ENCODE peak calls at places on chromosome 22, in ten cellular contexts. V is HCT116, O is H1, T is GM23248, Y is neuronal stem cell, I is adipocyte, S is neural progenitor cell, D is colonic mucosa, E is IMR-90, F is K562. W is an unnamed sample.
A peak's percentile ranks its signal among the peaks of the same experiment; 100 is the strongest.

GRCh38 chr22:20258584-20259335 is 9.4 kb downstream of the RTN4R start:
- DNase-seq in T (no peak), I (no peak), E (no peak), D (no peak), Y (no peak), F (peak; percentile 91), S (no peak), O (no peak), V (no peak), W (no peak)

GRCh38 chr22:46013460-46014416 is 36.8 kb upstream of the WNT7B start:
- DNase-seq in I (peak; percentile 98), O (peak; percentile 95), S (peak; percentile 84), E (peak; percentile 96), T (peak; percentile 99), Y (peak; percentile 69), F (peak; percentile 92), V (peak; percentile 89), D (peak; percentile 96), W (no peak)

GRCh38 chr22:41949297-41949965 is 2.5 kb upstream of the CENPM start:
- DNase-seq in F (no peak), O (no peak), Y (no peak), V (no peak), I (no peak), T (no peak), S (no peak), D (no peak), E (no peak), W (no peak)

GRCh38 chr22:46629291-46629690 is 9.1 kb downstream of the GRAMD4 start:
- DNase-seq in S (no peak), Y (no peak), V (no peak), E (no peak), D (no peak), O (no peak), T (no peak), F (no peak), I (no peak), W (no peak)

GRCh38 chr22:19996694-19997384 is 19.8 kb downstream of the ARVCF start:
- DNase-seq in V (no peak), F (no peak), I (no peak), Y (no peak), E (no peak), T (no peak), O (no peak), D (no peak), S (no peak), W (no peak)

GRCh38 chr22:45334068-45334467 is 24.3 kb downstream of the FAM118A start:
- DNase-seq in S (no peak), Y (no peak), V (no peak), E (no peak), F (no peak), I (no peak), T (peak; percentile 54), D (no peak), O (no peak), W (no peak)

GRCh38 chr22:17633217-17633997 is 4.9 kb upstream of the ATP6V1E1 start:
- DNase-seq in S (no peak), E (peak; percentile 92), Y (no peak), D (no peak), F (peak; percentile 67), O (no peak), T (peak; percentile 67), I (peak; percentile 48), V (peak; percentile 87), W (no peak)

GRCh38 chr22:46323126-46323525 is 12.4 kb upstream of the TRMU start:
- DNase-seq in T (no peak), I (no peak), F (no peak), Y (no peak), D (no peak), S (no peak), E (no peak), O (no peak), V (no peak), W (no peak)

GRCh38 chr22:47285981-47286380 is 523.5 kb downstream of the TBC1D22A start:
- DNase-seq in S (no peak), T (no peak), E (no peak), D (no peak), I (no peak), V (no peak), Y (no peak), F (no peak), O (no peak), W (no peak)

GRCh38 chr22:27620367-27621154 is 181.0 kb downstream of the MN1 start:
- DNase-seq in V (no peak), O (no peak), I (no peak), S (no peak), T (peak; percentile 32), D (no peak), Y (no peak), E (no peak), F (no peak), W (no peak)

GRCh38 chr22:46573781-46574437 is 36.5 kb upstream of the CELSR1 start:
- DNase-seq in F (no peak), V (no peak), Y (no peak), S (peak; percentile 1), E (no peak), T (no peak), I (no peak), D (no peak), O (no peak), W (no peak)

GRCh38 chr22:19098157-19098556 is 24.1 kb downstream of the DGCR2 start:
- DNase-seq in Y (no peak), O (no peak), I (no peak), V (no peak), D (no peak), S (no peak), F (no peak), T (no peak), E (peak; percentile 10), W (no peak)

GRCh38 chr22:46122511-46122971 is 27.8 kb upstream of the PPARA start:
- DNase-seq in T (peak; percentile 80), Y (peak; percentile 65), S (peak; percentile 84), V (peak; percentile 8), E (peak; percentile 46), I (peak; percentile 90), F (peak; percentile 86), D (peak; percentile 82), O (peak; percentile 90), W (no peak)

GRCh38 chr22:26476705-26477340 is 6.8 kb downstream of the HPS4 start:
- DNase-seq in E (peak; percentile 55), T (no peak), F (no peak), V (no peak), D (no peak), I (peak; percentile 47), O (no peak), Y (no peak), S (no peak), W (no peak)

GRCh38 chr22:45216133-45217003 is 24.3 kb downstream of the KIAA0930 start:
- DNase-seq in F (no peak), T (peak; percentile 24), S (peak; percentile 76), V (no peak), E (peak; percentile 98), O (no peak), D (no peak), I (no peak), Y (no peak), W (no peak)

GRCh38 chr22:42428025-42428424 is 4.2 kb downstream of the NFAM1 start:
- DNase-seq in Y (no peak), T (no peak), I (no peak), D (no peak), O (no peak), S (no peak), V (no peak), F (no peak), E (no peak), W (no peak)

GRCh38 chr22:25437414-25438160 is 126.9 kb upstream of the GRK3 start:
- DNase-seq in D (no peak), O (peak; percentile 56), E (no peak), I (no peak), Y (no peak), F (no peak), T (no peak), S (peak; percentile 72), V (no peak), W (no peak)
- H3K9ac ChIP-seq in D (no peak overlapping the region), O (no peak overlapping the region), E (no peak overlapping the region), I (no peak overlapping the region), Y (no peak overlapping the region), F (no peak overlapping the region), T (no peak overlapping the region), S (no peak overlapping the region), V (no peak overlapping the region), W (no peak overlapping the region)

DNA sequence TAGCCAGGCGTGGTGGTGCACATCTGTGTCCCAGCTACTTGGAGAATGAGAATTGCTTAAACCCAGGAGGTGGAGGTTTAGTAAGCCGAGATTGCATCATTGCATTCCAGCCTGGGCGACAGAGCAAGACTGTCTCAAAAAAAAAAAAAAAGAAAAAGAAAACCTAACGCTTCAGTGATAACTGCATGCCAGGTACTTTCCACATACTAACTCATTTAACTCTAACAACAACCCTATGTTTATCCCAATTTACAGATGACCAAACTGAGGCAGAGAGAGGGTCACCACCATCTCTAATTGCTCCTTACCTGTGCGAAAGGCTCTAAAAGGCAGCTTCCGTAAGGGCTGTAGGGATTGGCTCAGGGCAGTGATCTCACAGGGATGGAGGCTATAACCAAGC is 11.6 kb downstream of the PISD start:
- DNase-seq in I (peak; percentile 82), O (no peak), Y (no peak), V (no peak), D (no peak), E (peak; percentile 89), T (peak; percentile 87), F (no peak), S (no peak), W (no peak)
- H3K9ac ChIP-seq in I (no peak overlapping the region), O (no peak overlapping the region), Y (no peak overlapping the region), V (no peak overlapping the region), D (no peak overlapping the region), E (peak overlapping the region; percentile 49), T (peak overlapping the region; percentile 58), F (no peak overlapping the region), S (no peak overlapping the region), W (no peak overlapping the region)

DNA sequence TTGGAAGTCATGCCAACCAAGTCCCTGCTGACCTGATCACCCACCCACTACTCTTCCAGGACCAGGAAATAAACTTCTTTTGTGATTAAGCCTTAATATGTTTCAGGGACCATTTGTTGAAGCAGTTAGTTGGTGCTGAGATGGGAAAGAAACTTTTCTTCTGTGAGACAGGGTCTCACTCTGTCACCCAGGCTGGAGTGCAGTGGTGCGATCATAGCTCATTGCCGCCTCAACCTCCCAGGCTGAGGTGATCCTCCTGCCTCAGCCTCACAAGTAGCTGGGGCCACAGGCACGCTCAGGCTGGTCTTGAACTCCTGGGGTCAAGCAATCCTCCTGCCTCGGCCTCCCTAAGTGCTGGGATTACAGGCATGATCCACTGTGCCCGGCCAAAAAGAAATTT is 10.6 kb downstream of the SUSD2 start:
- DNase-seq in D (no peak), V (no peak), T (no peak), S (no peak), E (no peak), O (no peak), F (no peak), I (no peak), Y (no peak), W (no peak)
- H3K9ac ChIP-seq in D (no peak overlapping the region), V (no peak overlapping the region), T (no peak overlapping the region), S (no peak overlapping the region), E (no peak overlapping the region), O (no peak overlapping the region), F (no peak overlapping the region), I (no peak overlapping the region), Y (no peak overlapping the region), W (no peak overlapping the region)

DNA sequence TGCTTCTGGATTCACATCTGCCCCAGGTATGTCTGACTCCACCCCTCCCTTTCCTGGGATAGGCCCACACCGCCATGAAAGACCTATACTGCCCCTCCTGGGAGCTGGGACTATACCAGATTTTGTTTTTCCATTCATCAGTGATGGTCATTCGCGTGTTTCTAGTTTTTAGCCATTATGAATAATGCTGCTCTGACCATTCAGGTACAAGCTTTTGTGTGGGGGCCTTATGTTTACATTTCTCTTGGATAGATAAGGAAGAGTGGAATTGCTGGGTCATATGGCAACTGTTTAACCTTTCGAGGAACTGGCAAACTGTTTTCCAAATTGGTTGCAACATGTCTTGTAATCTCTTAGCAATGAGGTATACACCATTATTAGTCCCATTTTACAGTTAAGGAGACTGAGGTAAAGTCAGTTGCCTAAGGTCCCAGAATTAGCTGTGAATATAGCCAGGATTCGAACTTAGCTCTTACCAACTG is 1.2 kb upstream of the TBC1D10A start:
- DNase-seq in O (no peak), I (no peak), S (peak; percentile 31), F (no peak), Y (no peak), V (peak; percentile 27), D (peak; percentile 62), E (no peak), T (peak; percentile 25), W (no peak)
- H3K9ac ChIP-seq in O (no peak overlapping the region), I (no peak overlapping the region), S (no peak overlapping the region), F (no peak overlapping the region), Y (no peak overlapping the region), V (peak overlapping the region; percentile 62), D (peak overlapping the region; percentile 84), E (no peak overlapping the region), T (no peak overlapping the region), W (no peak overlapping the region)